ENCODE peak calls at places on chromosomes 16 and 17, in four cellular contexts. K, B, H and R are unnamed samples.
A peak's percentile ranks its signal among the peaks of the same experiment; 100 is the strongest.

GRCh38 chr17:6910987-6911603 is 79.6 kb upstream of the TEKT1 start:
- DNase-seq in K (no peak), B (no peak), H (peak; percentile 60), R (no peak)

GRCh38 chr16:57627184-57627871 is 1.1 kb upstream of the ADGRG1 start:
- DNase-seq in K (no peak), B (no peak), H (peak; percentile 79), R (no peak)

GRCh38 chr16:73390491-73390890 is 342.6 kb upstream of the ZFHX3 start:
- DNase-seq in K (no peak), B (no peak), H (no peak), R (no peak)

GRCh38 chr17:16491703-16492612 is at the start of gene LRRC75A:
- DNase-seq in K (peak; percentile 63), B (no peak), H (no peak), R (no peak)

GRCh38 chr17:7081341-7082062 is 1.5 kb upstream of the CLEC10A start:
- DNase-seq in K (peak; percentile 8), B (no peak), H (no peak), R (no peak)

GRCh38 chr16:11359370-11359769 is 14.1 kb downstream of the RMI2 start:
- DNase-seq in K (no peak), B (peak; percentile 57), H (no peak), R (no peak)

GRCh38 chr16:67514382-67514828 is 14.2 kb upstream of the RIPOR1 start:
- DNase-seq in K (peak; percentile 95), B (peak; percentile 67), H (peak; percentile 89), R (no peak)

GRCh38 chr16:4900036-4900435 is 36.9 kb downstream of the PPL start:
- DNase-seq in K (no peak), B (no peak), H (no peak), R (no peak)

GRCh38 chr17:38743556-38744171 is 4.5 kb downstream of the PCGF2 start:
- DNase-seq in K (peak; percentile 27), B (no peak), H (no peak), R (no peak)

GRCh38 chr17:35160354-35161201 is 13.0 kb downstream of the UNC45B start:
- DNase-seq in K (no peak), B (no peak), H (no peak), R (no peak)

GRCh38 chr16:19008245-19008644 is 24.5 kb downstream of the TMC7 start:
- DNase-seq in K (no peak), B (no peak), H (no peak), R (no peak)

GRCh38 chr17:81409190-81409935 is 14.1 kb downstream of the BAHCC1 start:
- DNase-seq in K (no peak), B (no peak), H (peak; percentile 49), R (no peak)

GRCh38 chr16:15607700-15608396 is 35.1 kb downstream of the MARF1 start:
- DNase-seq in K (no peak), B (no peak), H (no peak), R (no peak)

GRCh38 chr17:373616-374225 is 21.1 kb upstream of the RPH3AL start:
- DNase-seq in K (no peak), B (no peak), H (peak; percentile 48), R (no peak)

GRCh38 chr17:14201087-14201486 is 35.6 kb downstream of the CDRT15 start:
- DNase-seq in K (peak; percentile 45), B (no peak), H (no peak), R (peak; percentile 2)

GRCh38 chr16:19130852-19131808 is 17.4 kb downstream of the ITPRIPL2 start:
- DNase-seq in K (no peak), B (no peak), H (peak; percentile 63), R (no peak)

GRCh38 chr16:58051296-58051695 is 25.7 kb downstream of the MMP15 start:
- DNase-seq in K (no peak), B (no peak), H (no peak), R (no peak)

GRCh38 chr16:86517652-86518258 is 7.4 kb downstream of the FOXF1 start:
- DNase-seq in K (peak; percentile 66), B (peak; percentile 45), H (peak; percentile 63), R (no peak)

GRCh38 chr17:42266918-42267766 is 9.0 kb downstream of the STAT5B start:
- DNase-seq in K (no peak), B (no peak), H (peak; percentile 91), R (no peak)

GRCh38 chr17:72063262-72063661 is 57.6 kb upstream of the SOX9 start:
- DNase-seq in K (no peak), B (no peak), H (no peak), R (no peak)

GRCh38 chr17:76988796-76989195 is 120.6 kb downstream of the MGAT5B start:
- DNase-seq in K (no peak), B (no peak), H (no peak), R (no peak)

GRCh38 chr16:14240216-14240843 is 169.2 kb downstream of the MRTFB start:
- DNase-seq in K (no peak), B (no peak), H (no peak), R (no peak)

GRCh38 chr17:68512967-68513474 is 791 bp downstream of the PRKAR1A start:
- DNase-seq in K (peak; percentile 38), B (no peak), H (peak; percentile 69), R (no peak)

GRCh38 chr16:3431779-3432219 is 11.5 kb downstream of the ZNF597 start:
- DNase-seq in K (peak; percentile 40), B (peak; percentile 34), H (no peak), R (no peak)

GRCh38 chr16:63426275-63426870 is 1390.1 kb upstream of the CDH8 start:
- DNase-seq in K (no peak), B (no peak), H (no peak), R (no peak)

GRCh38 chr17:35801583-35802224 is 6.3 kb upstream of the MMP28 start:
- DNase-seq in K (peak; percentile 83), B (no peak), H (no peak), R (peak; percentile 66)

GRCh38 chr16:20073203-20074088 is at the start of gene GPR139:
- DNase-seq in K (no peak), B (no peak), H (no peak), R (no peak)

GRCh38 chr17:57902800-57903759 is 52.1 kb downstream of the CUEDC1 start:
- DNase-seq in K (peak; percentile 85), B (peak; percentile 94), H (peak; percentile 95), R (no peak)

GRCh38 chr17:6544770-6545169 is 11.6 kb downstream of the PITPNM3 start:
- DNase-seq in K (no peak), B (no peak), H (no peak), R (no peak)

GRCh38 chr16:78665373-78665772 is 565.9 kb downstream of the WWOX start:
- DNase-seq in K (no peak), B (no peak), H (no peak), R (no peak)

GRCh38 chr17:3575506-3575905 is 17.9 kb upstream of the TRPV3 start:
- DNase-seq in K (no peak), B (no peak), H (peak; percentile 61), R (no peak)

GRCh38 chr17:63279498-63280230 is 166.4 kb downstream of the CYB561 start:
- DNase-seq in K (no peak), B (no peak), H (no peak), R (no peak)

GRCh38 chr17:31499771-31500554 is 108.5 kb downstream of the RAB11FIP4 start:
- DNase-seq in K (no peak), B (no peak), H (no peak), R (no peak)

GRCh38 chr16:89909777-89910716 is 8.6 kb upstream of the MC1R start:
- DNase-seq in K (peak; percentile 82), B (peak; percentile 75), H (peak; percentile 79), R (peak; percentile 92)

DNA sequence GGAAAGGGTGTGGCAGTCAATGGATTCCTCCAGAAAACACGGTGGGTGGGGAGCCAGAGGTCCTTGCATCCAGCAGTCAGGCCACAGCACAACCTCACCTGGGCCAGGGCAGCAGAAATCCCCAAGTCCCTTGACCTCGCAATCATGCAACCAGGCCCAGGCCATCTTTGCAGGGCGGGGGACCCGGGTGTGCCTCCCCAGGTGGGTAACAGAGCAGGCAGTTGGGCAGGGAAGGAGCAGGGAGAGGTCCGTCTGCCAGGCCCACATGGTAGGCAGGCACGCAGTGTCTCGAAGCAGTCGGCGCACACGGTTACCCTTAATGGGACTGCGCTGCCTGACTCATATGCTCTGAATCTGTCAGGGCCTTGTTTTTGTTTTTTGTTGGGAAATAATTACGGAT is 153.0 kb downstream of the RBFOX3 start:
- DNase-seq in K (no peak), B (no peak), H (no peak), R (no peak)
- TF ChIP-seq CTCF in K (no peak), B (no peak), H (no peak), R (no peak)

GRCh38 chr17:8120520-8121443 is 2.5 kb upstream of the ALOXE3 start:
- DNase-seq in K (peak; percentile 64), B (peak; percentile 72), H (peak; percentile 93), R (peak; percentile 88)

GRCh38 chr17:8119575-8120519 is 1.5 kb upstream of the ALOXE3 start:
- DNase-seq in K (peak; percentile 87), B (peak; percentile 81), H (peak; percentile 98), R (peak; percentile 94)

GRCh38 chr17:8117980-8118768 is at the start of gene ALOXE3:
- DNase-seq in K (peak; percentile 42), B (no peak), H (peak; percentile 82), R (no peak)

GRCh38 chr17:8117367-8117979 is 841 bp downstream of the ALOXE3 start:
- DNase-seq in K (no peak), B (no peak), H (no peak), R (no peak)

GRCh38 chr17:8118769-8119574 is 658 bp upstream of the ALOXE3 start:
- DNase-seq in K (peak; percentile 94), B (peak; percentile 85), H (peak; percentile 87), R (peak; percentile 96)
- TF ChIP-seq CTCF in K (peak; percentile 78), B (peak; percentile 36), H (peak; percentile 97), R (peak; percentile 92)

DNA sequence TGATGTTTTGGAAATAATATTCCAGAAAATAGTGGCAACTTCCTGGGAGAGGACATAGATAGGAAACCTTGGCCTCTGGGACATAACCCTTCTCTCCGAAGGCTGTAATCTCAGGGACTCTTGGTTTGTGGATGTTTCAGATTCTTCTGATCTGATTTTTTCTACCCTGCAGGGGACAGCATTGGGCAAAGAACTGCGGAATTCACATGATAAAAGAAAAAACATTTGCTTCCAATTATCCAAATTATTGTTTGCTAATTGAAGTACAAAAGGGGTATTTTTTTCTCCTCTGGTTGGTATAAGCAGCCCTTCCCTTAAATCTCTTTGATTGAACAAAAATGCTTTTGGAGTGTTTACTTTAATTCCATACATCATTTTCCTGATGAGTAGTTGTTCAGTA is 251.7 kb upstream of the IRX3 start:
- DNase-seq in K (no peak), B (no peak), H (no peak), R (no peak)
- TF ChIP-seq CTCF in K (no peak), B (no peak), H (no peak), R (no peak)

GRCh38 chr16:71421911-71422310 is 19.9 kb downstream of the TLE7 start:
- DNase-seq in K (peak; percentile 40), B (no peak), H (peak; percentile 46), R (no peak)
- TF ChIP-seq CTCF in K (peak; percentile 36), B (no peak), H (peak; percentile 34), R (peak; percentile 16)

DNA sequence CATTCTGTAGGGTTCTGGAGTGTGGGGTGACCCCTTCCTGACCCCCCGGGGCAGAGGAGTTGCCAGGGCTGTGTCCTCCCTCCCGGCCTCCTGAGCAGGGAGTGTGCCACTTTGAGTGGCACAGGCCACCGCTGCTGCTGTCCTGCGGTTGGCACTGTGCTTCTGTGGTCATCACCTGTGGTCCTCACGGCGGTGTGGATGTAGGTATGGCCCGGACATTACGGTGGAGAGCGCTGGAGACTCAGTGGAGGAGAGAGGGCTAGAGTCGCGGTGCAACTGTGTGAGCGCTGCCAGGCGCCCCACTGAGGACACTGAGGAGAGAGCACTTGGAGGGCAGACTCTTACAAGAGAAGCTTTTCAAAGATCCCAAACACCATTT is 39.1 kb downstream of the PGS1 start:
- DNase-seq in K (no peak), B (no peak), H (no peak), R (no peak)
- TF ChIP-seq CTCF in K (no peak), B (no peak), H (no peak), R (no peak)